ENCODE peak calls at places on chromosomes 16 and 17, in six cellular contexts. R is mammary epithelial cell, W is cardiac muscle cell, T is activated B cell treated with CpG ODN at 0.5 μM for 24 hours, S is AG10803, Y is Peyer's patch. B is an unnamed sample.

GRCh38 chr17:37069087-37069486 is 120.3 kb downstream of the AATF start:
- DNase-seq in R (no peak), W (no peak), T (no peak), S (no peak), Y (no peak), B (no peak)

GRCh38 chr17:28949185-28950016 is 1.9 kb downstream of the PHF12 start:
- DNase-seq in R (peak), W (peak), T (peak), S (peak), Y (peak), B (peak)

GRCh38 chr17:57515662-57516211 is 229.4 kb downstream of the CCDC182 start:
- DNase-seq in R (no peak), W (no peak), T (no peak), S (no peak), Y (no peak), B (no peak)

GRCh38 chr17:39979021-39979660 is 1.5 kb upstream of the PSMD3 start:
- DNase-seq in R (peak), W (no peak), T (no peak), S (peak), Y (no peak), B (no peak)

GRCh38 chr17:82003411-82004381 is 19.0 kb downstream of the CENPX start:
- DNase-seq in R (peak), W (no peak), T (no peak), S (peak), Y (no peak), B (no peak)

GRCh38 chr16:1612320-1613111 is at the start of gene CRAMP1:
- DNase-seq in R (peak), W (no peak), T (no peak), S (no peak), Y (no peak), B (peak)

GRCh38 chr16:14071576-14072271 is 605 bp downstream of the MRTFB start:
- DNase-seq in R (peak), W (no peak), T (no peak), S (no peak), Y (no peak), B (no peak)

GRCh38 chr16:77571463-77571862 is 136.6 kb upstream of the ADAMTS18 start:
- DNase-seq in R (no peak), W (no peak), T (no peak), S (no peak), Y (no peak), B (no peak)

GRCh38 chr17:48542956-48543853 is 1.7 kb downstream of the HOXB2 start:
- DNase-seq in R (peak), W (peak), T (peak), S (no peak), Y (peak), B (peak)

GRCh38 chr17:55717898-55718735 is 4.5 kb downstream of the TMEM100 start:
- DNase-seq in R (peak), W (peak), T (peak), S (peak), Y (peak), B (peak)

GRCh38 chr17:43671075-43671692 is 9.5 kb upstream of the MEOX1 start:
- DNase-seq in R (no peak), W (no peak), T (no peak), S (peak), Y (no peak), B (no peak)

GRCh38 chr17:3801792-3802191 is 804 bp upstream of the ITGAE start:
- DNase-seq in R (no peak), W (no peak), T (no peak), S (no peak), Y (no peak), B (no peak)

GRCh38 chr17:266701-267656 is 85.5 kb upstream of the DOC2B start:
- DNase-seq in R (no peak), W (no peak), T (no peak), S (no peak), Y (peak), B (no peak)

GRCh38 chr16:78553268-78554044 is 454.0 kb downstream of the WWOX start:
- DNase-seq in R (no peak), W (no peak), T (no peak), S (no peak), Y (no peak), B (no peak)

GRCh38 chr17:57834146-57834741 is 15.6 kb downstream of the MRPS23 start:
- DNase-seq in R (peak), W (no peak), T (no peak), S (peak), Y (no peak), B (no peak)

GRCh38 chr16:81532491-81533174 is 88.0 kb downstream of the CMIP start:
- DNase-seq in R (no peak), W (no peak), T (no peak), S (no peak), Y (no peak), B (no peak)

GRCh38 chr16:88523381-88524159 is 46.6 kb upstream of the ZC3H18 start:
- DNase-seq in R (no peak), W (no peak), T (no peak), S (no peak), Y (no peak), B (no peak)

GRCh38 chr17:40314557-40314953 is 5.6 kb downstream of the RARA start:
- DNase-seq in R (peak), W (no peak), T (peak), S (peak), Y (peak), B (peak)

GRCh38 chr16:53510704-53511070 is 7.7 kb upstream of the AKTIP start:
- DNase-seq in R (no peak), W (no peak), T (no peak), S (no peak), Y (no peak), B (no peak)
- TF ChIP-seq CTCF in R (no peak), W (no peak), T (no peak), S (no peak), Y (no peak), B (peak)

GRCh38 chr16:69083306-69083941 is 22.0 kb upstream of the HAS3 start:
- DNase-seq in R (no peak), W (no peak), T (no peak), S (no peak), Y (no peak), B (no peak)
- TF ChIP-seq CTCF in R (no peak), W (peak), T (no peak), S (no peak), Y (no peak), B (no peak)

GRCh38 chr17:72301887-72302286 is 181.1 kb downstream of the SOX9 start:
- DNase-seq in R (no peak), W (no peak), T (no peak), S (no peak), Y (no peak), B (no peak)
- TF ChIP-seq CTCF in R (no peak), W (no peak), T (no peak), S (no peak), Y (no peak), B (no peak)

GRCh38 chr16:53089434-53090270 is 34.9 kb downstream of the CHD9 start:
- DNase-seq in R (no peak), W (no peak), T (no peak), S (peak), Y (no peak), B (no peak)

GRCh38 chr16:53093162-53093744 is 38.5 kb downstream of the CHD9 start:
- DNase-seq in R (no peak), W (no peak), T (no peak), S (no peak), Y (no peak), B (no peak)

GRCh38 chr16:53090271-53090590 is 35.4 kb downstream of the CHD9 start:
- DNase-seq in R (no peak), W (no peak), T (no peak), S (no peak), Y (no peak), B (no peak)

GRCh38 chr16:53091508-53092211 is 36.9 kb downstream of the CHD9 start:
- DNase-seq in R (peak), W (peak), T (peak), S (peak), Y (peak), B (no peak)

DNA sequence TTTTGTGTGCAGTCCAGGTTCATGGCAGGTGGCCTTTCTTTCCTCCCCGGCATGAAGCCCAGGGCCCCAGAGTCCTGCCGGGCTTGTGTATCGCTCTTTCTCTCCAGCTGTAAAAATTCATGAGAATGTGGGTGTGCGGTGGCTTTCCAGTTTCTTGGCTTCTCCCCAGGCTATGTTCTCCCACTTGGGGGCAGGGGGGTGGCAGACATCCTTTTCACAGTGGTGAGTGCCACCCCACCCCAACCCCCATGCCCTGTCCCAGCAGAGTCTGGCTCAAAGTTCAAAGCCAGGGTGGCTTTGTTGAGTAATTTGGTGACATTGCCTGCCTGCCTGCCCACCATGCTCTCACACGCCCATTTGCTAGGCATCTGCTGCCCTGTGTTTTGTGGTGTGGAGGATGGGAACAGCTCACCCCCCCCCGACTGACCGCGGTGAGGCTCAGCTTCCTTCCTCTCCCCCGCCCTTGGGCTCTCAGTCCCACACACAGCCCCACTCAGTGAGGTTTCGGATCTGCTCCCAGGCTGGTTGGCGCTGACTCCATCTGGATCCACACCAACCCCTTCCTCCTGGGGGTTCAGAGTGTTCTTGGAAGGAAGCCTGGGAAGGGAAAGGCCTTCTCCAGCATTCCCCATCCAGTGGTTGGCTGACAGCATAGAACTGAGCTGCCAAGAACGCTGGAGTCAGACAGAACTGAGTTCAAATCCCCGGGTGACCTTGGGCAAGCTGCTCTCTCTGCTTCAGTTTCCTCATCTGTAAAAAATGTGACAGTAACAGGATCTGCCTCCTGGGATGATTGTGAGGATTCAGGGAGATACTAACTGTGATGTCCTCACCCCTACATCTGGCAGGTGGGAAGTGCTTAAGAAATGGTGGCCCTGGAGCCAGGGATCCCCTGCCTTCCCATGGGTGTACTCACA is 36.1 kb downstream of the CHD9 start:
- DNase-seq in R (peak), W (no peak), T (peak), S (peak), Y (peak), B (peak)
- TF ChIP-seq CTCF in R (no peak), W (no peak), T (no peak), S (no peak), Y (no peak), B (no peak)

DNA sequence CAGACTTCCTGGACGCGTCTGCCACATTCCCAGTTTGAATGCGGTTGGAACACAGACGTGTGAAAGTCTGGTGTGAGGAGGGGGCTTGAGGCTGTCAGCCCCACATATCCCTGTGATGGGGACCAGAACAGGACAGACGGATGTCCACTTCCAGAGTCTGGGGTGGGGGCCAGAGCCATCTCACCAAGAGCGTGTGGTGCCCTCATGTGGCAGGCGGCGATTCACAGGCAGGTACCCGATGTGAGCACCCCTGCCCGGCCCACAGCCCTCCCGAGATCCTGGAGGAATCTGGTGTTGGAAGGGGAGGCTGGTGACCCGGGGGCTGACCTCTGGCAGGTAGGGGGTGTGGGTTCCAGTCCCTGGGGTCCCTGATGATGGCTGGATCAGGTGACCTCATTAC is 51.5 kb downstream of the ENGASE start:
- DNase-seq in R (no peak), W (no peak), T (no peak), S (no peak), Y (no peak), B (no peak)
- TF ChIP-seq CTCF in R (no peak), W (peak), T (no peak), S (peak), Y (no peak), B (no peak)

GRCh38 chr17:79838541-79839274 is 532 bp downstream of the CBX4 start:
- DNase-seq in R (peak), W (peak), T (peak), S (peak), Y (peak), B (peak)
- TF ChIP-seq CTCF in R (no peak), W (no peak), T (no peak), S (peak), Y (no peak), B (no peak)

GRCh38 chr17:8062435-8062806 is 23.6 kb downstream of the ALOX15B start:
- DNase-seq in R (no peak), W (no peak), T (no peak), S (no peak), Y (no peak), B (no peak)

GRCh38 chr17:8059131-8059530 is 20.3 kb downstream of the ALOX15B start:
- DNase-seq in R (peak), W (no peak), T (no peak), S (no peak), Y (no peak), B (no peak)

GRCh38 chr17:8057691-8058114 is 18.8 kb downstream of the ALOX15B start:
- DNase-seq in R (peak), W (peak), T (no peak), S (peak), Y (peak), B (peak)

GRCh38 chr17:8062807-8063483 is 24.1 kb downstream of the ALOX15B start:
- DNase-seq in R (no peak), W (no peak), T (no peak), S (no peak), Y (no peak), B (no peak)

GRCh38 chr17:8060274-8060673 is 21.4 kb downstream of the ALOX15B start:
- DNase-seq in R (peak), W (peak), T (no peak), S (peak), Y (peak), B (peak)
- TF ChIP-seq CTCF in R (peak), W (peak), T (peak), S (peak), Y (peak), B (peak)

DNA sequence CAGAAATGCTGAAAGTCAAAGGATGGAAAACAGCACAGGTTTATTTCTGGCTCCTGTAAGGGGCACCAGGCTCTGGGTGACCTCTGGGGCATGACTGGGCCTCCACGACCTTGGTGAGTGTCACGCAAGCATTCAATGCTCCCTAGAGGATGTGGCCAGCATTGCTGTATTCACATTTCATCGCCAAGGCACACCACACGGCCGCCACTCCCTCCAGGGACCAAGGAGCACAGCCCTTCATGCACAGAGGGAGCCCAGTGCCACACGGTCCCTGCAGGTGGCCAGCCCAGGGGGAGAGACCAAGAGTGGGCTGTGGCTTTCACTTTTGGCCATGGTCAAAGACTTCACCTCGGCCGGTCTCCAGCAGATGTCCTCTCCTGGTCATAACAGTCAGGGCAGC is 137.4 kb upstream of the TNRC6C start:
- DNase-seq in R (no peak), W (peak), T (no peak), S (no peak), Y (no peak), B (no peak)
- TF ChIP-seq CTCF in R (no peak), W (no peak), T (no peak), S (no peak), Y (no peak), B (no peak)

GRCh38 chr17:75205037-75205792 is at the start of gene NUP85:
- DNase-seq in R (peak), W (peak), T (peak), S (peak), Y (peak), B (peak)
- TF ChIP-seq CTCF in R (no peak), W (no peak), T (no peak), S (no peak), Y (no peak), B (no peak)

GRCh38 chr17:6853764-6854442 is 22.4 kb upstream of the TEKT1 start:
- DNase-seq in R (peak), W (no peak), T (no peak), S (no peak), Y (no peak), B (no peak)
- TF ChIP-seq CTCF in R (peak), W (peak), T (no peak), S (peak), Y (no peak), B (no peak)

B was measured in natural killer cell.